ENCODE peak calls at places on chromosomes 7 and 10, in nine cellular contexts. V, R, Q, Y, L, H, C, M and P are unnamed samples.

GRCh38 chr7:94182066-94182465 is 177.9 kb upstream of the BET1 start:
- DNase-seq in Q (no peak), R (no peak), M (no peak), V (no peak), L (no peak), Y (peak), H (no peak), C (no peak), P (no peak)

GRCh38 chr10:113169853-113170455 is 219.9 kb downstream of the TCF7L2 start:
- DNase-seq in L (no peak), V (no peak), R (no peak), Y (no peak), H (peak), Q (no peak), M (no peak), C (no peak), P (no peak)

GRCh38 chr10:43739171-43739570 is 90.5 kb upstream of the ZNF32 start:
- DNase-seq in M (no peak), Q (no peak), R (no peak), Y (peak), H (no peak), C (no peak), L (no peak), V (no peak), P (no peak)

GRCh38 chr10:122422266-122422980 is 32.0 kb upstream of the ARMS2 start:
- DNase-seq in H (peak), L (no peak), M (no peak), Q (no peak), R (no peak), V (no peak), C (no peak), Y (no peak), P (no peak)

GRCh38 chr10:28587970-28588290 is 55.0 kb downstream of the WAC start:
- DNase-seq in Y (peak), Q (no peak), L (no peak), R (no peak), C (no peak), H (no peak), M (no peak), V (no peak), P (no peak)

GRCh38 chr10:77609781-77610272 is 27.8 kb downstream of the KCNMA1 start:
- DNase-seq in R (no peak), C (no peak), L (no peak), Y (no peak), Q (no peak), H (no peak), V (no peak), M (no peak), P (no peak)

GRCh38 chr7:22192778-22193177 is 164.2 kb downstream of the RAPGEF5 start:
- DNase-seq in L (no peak), Q (no peak), Y (no peak), C (no peak), R (no peak), V (no peak), H (no peak), M (no peak), P (no peak)

GRCh38 chr10:80664071-80664680 is 126.5 kb downstream of the SH2D4B start:
- DNase-seq in M (peak), Q (peak), C (peak), L (peak), H (peak), Y (no peak), R (peak), V (peak), P (peak)